ENCODE peak calls at places on chromosome 4, in four cellular contexts. I is HepG2, L is H1, H is GM12878. O is an unnamed sample.

GRCh38 chr4:40856836-40857362 is 107.1 kb downstream of the NSUN7 start:
- DNase-seq in I (no peak), L (peak; percentile 90), H (no peak), O (peak; percentile 81)

GRCh38 chr4:2745981-2746806 is 9.9 kb downstream of the TNIP2 start:
- DNase-seq in I (no peak), L (no peak), H (peak; percentile 98), O (no peak)

GRCh38 chr4:25161599-25161960 is 1.3 kb upstream of the SEPSECS start:
- DNase-seq in I (no peak), L (no peak), H (no peak), O (no peak)

GRCh38 chr4:174437324-174437723 is 85.0 kb downstream of the HPGD start:
- DNase-seq in I (no peak), L (no peak), H (no peak), O (no peak)

GRCh38 chr4:84750260-84750955 is 167.5 kb downstream of the CDS1 start:
- DNase-seq in I (peak; percentile 27), L (no peak), H (no peak), O (peak; percentile 56)

GRCh38 chr4:41509411-41510008 is 28.4 kb upstream of the LIMCH1 start:
- DNase-seq in I (no peak), L (no peak), H (no peak), O (no peak)

GRCh38 chr4:2254665-2255500 is 7.0 kb downstream of the MXD4 start:
- DNase-seq in I (no peak), L (no peak), H (no peak), O (no peak)

GRCh38 chr4:7206385-7206784 is 14.0 kb downstream of the SORCS2 start:
- DNase-seq in I (no peak), L (no peak), H (no peak), O (no peak)

GRCh38 chr4:78612398-78613005 is 60.9 kb downstream of the ANXA3 start:
- DNase-seq in I (peak; percentile 21), L (no peak), H (no peak), O (peak; percentile 14)

GRCh38 chr4:41587286-41587685 is 49.3 kb downstream of the LIMCH1 start:
- DNase-seq in I (no peak), L (no peak), H (no peak), O (no peak)

GRCh38 chr4:109947457-109947856 is 34.8 kb downstream of the EGF start:
- DNase-seq in I (no peak), L (no peak), H (no peak), O (no peak)

GRCh38 chr4:70178075-70178660 is 17.4 kb upstream of the ODAM start:
- DNase-seq in I (no peak), L (no peak), H (no peak), O (no peak)

GRCh38 chr4:39470402-39470801 is 11.5 kb downstream of the LIAS start:
- DNase-seq in I (peak; percentile 49), L (no peak), H (no peak), O (no peak)

GRCh38 chr4:10051536-10052135 is 30.3 kb upstream of the SLC2A9 start:
- DNase-seq in I (no peak), L (peak; percentile 27), H (no peak), O (no peak)
- TF ChIP-seq SP1 in I (no peak), L (no peak), H (no peak), O (no peak)

GRCh38 chr4:37662861-37663390 is 23.2 kb downstream of the RELL1 start:
- DNase-seq in I (peak; percentile 81), L (no peak), H (no peak), O (no peak)

GRCh38 chr4:37664696-37665095 is 21.5 kb downstream of the RELL1 start:
- DNase-seq in I (no peak), L (no peak), H (no peak), O (no peak)

GRCh38 chr4:37663552-37663951 is 22.6 kb downstream of the RELL1 start:
- DNase-seq in I (peak; percentile 91), L (no peak), H (no peak), O (no peak)

GRCh38 chr4:37662306-37662705 is 23.9 kb downstream of the RELL1 start:
- DNase-seq in I (no peak), L (no peak), H (no peak), O (no peak)

DNA sequence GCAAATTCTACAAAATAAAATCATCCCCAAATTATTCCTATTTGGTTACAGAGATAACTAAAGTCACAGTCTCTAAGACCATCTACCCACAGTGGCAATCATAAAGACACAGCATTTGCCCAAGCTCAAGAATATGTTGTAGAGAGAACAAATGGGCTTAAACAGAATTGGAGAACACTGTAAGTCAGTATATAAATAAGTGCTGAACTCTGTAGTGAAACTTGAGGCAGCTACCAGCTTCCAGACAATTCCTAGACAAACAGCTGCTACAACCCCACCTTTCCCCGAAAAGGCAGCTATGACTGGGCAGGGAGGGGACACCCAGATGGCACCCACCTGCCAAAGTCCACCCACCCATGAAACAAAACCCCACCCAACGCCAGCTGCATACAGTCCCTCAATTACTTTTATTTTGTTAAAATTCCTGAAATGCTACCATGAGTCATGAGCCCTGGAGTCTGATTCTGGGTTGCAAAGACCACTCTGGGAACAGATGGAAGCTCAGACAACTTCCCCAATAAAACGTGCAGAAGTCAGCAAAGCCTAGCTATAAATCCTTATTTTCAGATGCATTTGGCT is 24.4 kb downstream of the RELL1 start:
- DNase-seq in I (no peak), L (no peak), H (no peak), O (no peak)
- TF ChIP-seq SUZ12 in I (no peak), L (no peak), H (no peak), O (no peak)

GRCh38 chr4:6002926-6003325 is 15.3 kb downstream of the C4orf50 start:
- DNase-seq in I (no peak), L (no peak), H (no peak), O (no peak)
- TF ChIP-seq SP1 in I (no peak), L (no peak), H (no peak), O (no peak)

GRCh38 chr4:163548481-163549243 is 54.2 kb downstream of the TMA16 start:
- DNase-seq in I (peak; percentile 37), L (no peak), H (no peak), O (peak; percentile 38)
- TF ChIP-seq SUZ12 in I (no peak), L (no peak), H (no peak), O (no peak)

DNA sequence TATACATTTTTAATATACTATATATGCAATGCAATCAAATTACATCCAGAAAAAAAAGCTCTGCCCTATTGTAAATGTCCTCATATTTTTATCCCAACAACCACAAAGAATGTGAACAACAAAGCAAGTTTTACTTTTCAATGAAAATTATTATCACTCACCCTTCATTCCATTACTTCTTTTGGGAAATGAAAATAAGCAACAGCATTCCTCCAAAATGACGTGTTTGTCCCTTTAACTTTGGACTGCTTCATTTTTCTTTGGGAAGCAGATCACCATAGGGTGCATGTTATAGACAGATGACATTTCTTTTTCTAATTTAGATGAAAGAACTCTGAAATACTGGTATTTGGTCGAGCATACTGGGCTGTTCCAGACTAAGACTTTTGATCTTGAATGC is 667.1 kb upstream of the BOD1L1 start:
- DNase-seq in I (no peak), L (no peak), H (no peak), O (no peak)
- TF ChIP-seq SP1 in I (no peak), L (no peak), H (no peak), O (no peak)

DNA sequence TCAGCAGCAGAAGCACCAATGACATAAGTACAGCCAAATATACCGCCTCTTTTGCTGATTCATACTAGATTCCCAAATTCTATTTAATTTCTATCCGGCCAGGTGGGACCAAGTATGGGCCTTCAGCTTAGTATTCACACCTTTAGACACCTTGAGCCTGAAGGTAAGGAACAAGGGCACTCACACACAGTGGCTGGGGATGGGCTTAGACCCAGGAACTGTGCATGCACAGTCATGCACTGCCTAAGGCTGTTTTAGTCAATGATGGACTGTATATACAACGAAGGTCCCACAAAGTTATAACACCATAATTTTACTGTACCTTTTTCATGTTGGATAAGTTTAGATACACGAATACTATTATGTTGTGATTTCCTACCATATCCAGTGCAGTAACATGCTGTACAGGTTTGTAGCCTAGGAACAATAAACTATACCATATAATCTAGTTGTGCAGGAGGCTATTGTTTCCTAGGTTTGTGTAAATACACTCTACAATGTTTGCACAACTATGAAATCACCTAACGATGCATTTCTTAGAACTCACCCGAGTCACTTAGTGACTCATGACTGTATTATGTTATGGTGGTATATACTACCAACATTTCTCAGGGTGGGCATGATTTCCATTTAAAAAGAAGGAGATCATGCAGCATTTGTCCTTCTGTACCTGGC is 9.7 kb upstream of the CLNK start:
- DNase-seq in I (no peak), L (no peak), H (no peak), O (no peak)
- TF ChIP-seq SUZ12 in I (no peak), L (no peak), H (no peak), O (no peak)

GRCh38 chr4:81687470-81687869 is 215.8 kb upstream of the RASGEF1B start:
- DNase-seq in I (no peak), L (no peak), H (no peak), O (no peak)

GRCh38 chr4:81688085-81688484 is 216.4 kb upstream of the RASGEF1B start:
- DNase-seq in I (no peak), L (no peak), H (no peak), O (no peak)

GRCh38 chr4:81682492-81682891 is 210.8 kb upstream of the RASGEF1B start:
- DNase-seq in I (no peak), L (no peak), H (no peak), O (no peak)

GRCh38 chr4:81685105-81685504 is 213.4 kb upstream of the RASGEF1B start:
- DNase-seq in I (no peak), L (no peak), H (no peak), O (no peak)

DNA sequence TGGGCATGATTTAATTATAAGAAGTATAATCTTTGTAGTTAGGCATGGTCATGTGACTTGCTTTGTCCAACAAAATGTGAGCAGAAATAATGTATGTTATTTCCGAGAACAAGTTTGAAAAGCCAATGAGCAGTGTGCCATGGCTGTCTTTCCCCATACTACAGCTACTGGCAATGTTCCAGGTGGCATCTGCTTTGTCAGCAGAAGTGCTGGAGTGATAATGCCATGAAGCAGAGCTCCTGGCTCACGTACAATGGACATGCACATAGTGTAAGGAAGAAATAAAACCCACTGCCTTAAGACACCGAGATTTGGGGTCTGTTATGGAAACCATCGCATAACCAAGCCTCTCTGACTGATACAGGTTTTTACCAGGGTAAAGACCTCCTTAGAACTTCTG is 212.7 kb upstream of the RASGEF1B start:
- DNase-seq in I (no peak), L (no peak), H (no peak), O (no peak)
- TF ChIP-seq SP1 in I (no peak), L (no peak), H (no peak), O (no peak)

GRCh38 chr4:15239866-15240265 is 188.0 kb upstream of the C1QTNF7 start:
- DNase-seq in I (no peak), L (no peak), H (no peak), O (no peak)
- TF ChIP-seq SUZ12 in I (no peak), L (no peak), H (no peak), O (no peak)

GRCh38 chr4:128345650-128346049 is 58.0 kb upstream of the PGRMC2 start:
- DNase-seq in I (no peak), L (no peak), H (no peak), O (no peak)
- TF ChIP-seq SP1 in I (no peak), L (no peak), H (no peak), O (no peak)

GRCh38 chr4:101345271-101345595 is 2.1 kb downstream of the PPP3CA start:
- DNase-seq in I (no peak), L (no peak), H (no peak), O (no peak)
- TF ChIP-seq SUZ12 in I (no peak), L (no peak), H (no peak), O (no peak)